ENCODE peak calls at places on chromosomes 6 and 20, in eight cellular contexts. C is MV-4-11, W is PC-9, Z is GM04504, B is iPS DF 6.9, K is T-helper 9 cell, S is fibroblast of mammary gland, D is mucosa of descending colon. A is an unnamed sample.

GRCh38 chr6:73734843-73735453 is 38.9 kb downstream of the CD109 start:
- DNase-seq in C (no peak), W (no peak), Z (no peak), B (no peak), K (no peak), S (no peak), D (no peak), A (no peak)

GRCh38 chr6:40326689-40327404 is 260.3 kb downstream of the LRFN2 start:
- DNase-seq in C (peak; percentile 55), W (no peak), Z (no peak), B (no peak), K (no peak), S (no peak), D (no peak), A (no peak)

GRCh38 chr6:164286021-164286420 is 871.5 kb downstream of the QKI start:
- DNase-seq in C (no peak), W (no peak), Z (no peak), B (no peak), K (no peak), S (peak; percentile 26), D (no peak), A (no peak)

GRCh38 chr6:89692256-89692655 is 53.7 kb upstream of the LYRM2 start:
- DNase-seq in C (no peak), W (no peak), Z (no peak), B (no peak), K (no peak), S (no peak), D (no peak), A (no peak)

GRCh38 chr6:107360476-107360875 is 98.9 kb downstream of the PDSS2 start:
- DNase-seq in C (peak; percentile 24), W (no peak), Z (no peak), B (no peak), K (no peak), S (peak; percentile 44), D (no peak), A (no peak)

GRCh38 chr20:33689973-33690372 is 3.8 kb upstream of the E2F1 start:
- DNase-seq in C (peak; percentile 96), W (no peak), Z (no peak), B (no peak), K (peak; percentile 24), S (peak; percentile 67), D (no peak), A (no peak)

GRCh38 chr6:140344149-140344913 is 969.9 kb upstream of the CITED2 start:
- DNase-seq in C (no peak), W (no peak), Z (peak; percentile 25), B (no peak), K (no peak), S (peak; percentile 43), D (no peak), A (no peak)

GRCh38 chr6:141464490-141464889 is 668.2 kb upstream of the GJE1 start:
- DNase-seq in C (no peak), W (no peak), Z (peak; percentile 50), B (no peak), K (no peak), S (peak; percentile 87), D (no peak), A (no peak)

GRCh38 chr6:124462746-124463145 is 499.5 kb upstream of the RNF217 start:
- DNase-seq in C (no peak), W (no peak), Z (no peak), B (no peak), K (no peak), S (no peak), D (no peak), A (no peak)

GRCh38 chr20:7704021-7704420 is 236.2 kb downstream of the HAO1 start:
- DNase-seq in C (no peak), W (no peak), Z (no peak), B (no peak), K (no peak), S (no peak), D (no peak), A (no peak)

GRCh38 chr6:44029489-44030185 is 97.6 kb downstream of the MRPL14 start:
- DNase-seq in C (no peak), W (no peak), Z (no peak), B (no peak), K (no peak), S (peak; percentile 86), D (no peak), A (no peak)

GRCh38 chr6:27216874-27217273 is 30.6 kb upstream of the PRSS16 start:
- DNase-seq in C (no peak), W (no peak), Z (no peak), B (no peak), K (no peak), S (no peak), D (no peak), A (no peak)

GRCh38 chr6:19599813-19600464 is 237.2 kb upstream of the ID4 start:
- DNase-seq in C (peak; percentile 85), W (no peak), Z (no peak), B (no peak), K (no peak), S (no peak), D (no peak), A (no peak)

GRCh38 chr20:9440891-9441290 is 73.5 kb upstream of the LAMP5 start:
- DNase-seq in C (no peak), W (no peak), Z (no peak), B (no peak), K (no peak), S (no peak), D (no peak), A (no peak)

GRCh38 chr6:80364206-80364605 is 257.7 kb downstream of the BCKDHB start:
- DNase-seq in C (no peak), W (no peak), Z (no peak), B (no peak), K (no peak), S (no peak), D (no peak), A (no peak)

GRCh38 chr6:9977451-9977850 is 437.4 kb downstream of the TFAP2A start:
- DNase-seq in C (no peak), W (no peak), Z (no peak), B (no peak), K (no peak), S (no peak), D (no peak), A (no peak)

GRCh38 chr6:132133734-132134490 is 182.7 kb upstream of the CCN2 start:
- DNase-seq in C (peak; percentile 32), W (no peak), Z (no peak), B (no peak), K (no peak), S (no peak), D (no peak), A (no peak)

GRCh38 chr6:27139753-27140522 is 107.6 kb upstream of the PRSS16 start:
- DNase-seq in C (peak; percentile 77), W (no peak), Z (no peak), B (no peak), K (no peak), S (no peak), D (no peak), A (no peak)

GRCh38 chr6:113829702-113830058 is 27.5 kb upstream of the MARCKS start:
- DNase-seq in C (no peak), W (no peak), Z (no peak), B (no peak), K (no peak), S (peak; percentile 19), D (no peak), A (no peak)

GRCh38 chr6:111552999-111553398 is 52.7 kb downstream of the TRAF3IP2 start:
- DNase-seq in C (no peak), W (no peak), Z (no peak), B (no peak), K (no peak), S (no peak), D (no peak), A (no peak)

GRCh38 chr6:39517763-39518162 is 195.3 kb upstream of the KCNK16 start:
- DNase-seq in C (no peak), W (no peak), Z (no peak), B (no peak), K (no peak), S (no peak), D (no peak), A (no peak)

GRCh38 chr6:13561624-13562267 is 12.7 kb upstream of the SIRT5 start:
- DNase-seq in C (peak; percentile 72), W (no peak), Z (no peak), B (no peak), K (no peak), S (no peak), D (no peak), A (no peak)

GRCh38 chr6:33613146-33613793 is 7.9 kb upstream of the ITPR3 start:
- DNase-seq in C (no peak), W (no peak), Z (no peak), B (no peak), K (no peak), S (peak; percentile 66), D (peak; percentile 11), A (no peak)

GRCh38 chr20:14604143-14604542 is 266.7 kb upstream of the FLRT3 start:
- DNase-seq in C (no peak), W (no peak), Z (no peak), B (no peak), K (no peak), S (no peak), D (no peak), A (no peak)

GRCh38 chr6:19712012-19712688 is 125.0 kb upstream of the ID4 start:
- DNase-seq in C (no peak), W (no peak), Z (no peak), B (no peak), K (no peak), S (no peak), D (no peak), A (no peak)

GRCh38 chr20:62259294-62259565 is 20.9 kb downstream of the OSBPL2 start:
- DNase-seq in C (no peak), W (no peak), Z (no peak), B (no peak), K (no peak), S (no peak), D (no peak), A (no peak)

GRCh38 chr6:139080255-139080920 is 51.8 kb downstream of the ABRACL start:
- DNase-seq in C (peak; percentile 20), W (no peak), Z (no peak), B (no peak), K (no peak), S (no peak), D (no peak), A (no peak)

GRCh38 chr6:53794073-53794719 is 609 bp upstream of the LRRC1 start:
- DNase-seq in C (no peak), W (no peak), Z (peak; percentile 71), B (no peak), K (peak; percentile 40), S (peak; percentile 75), D (peak; percentile 87), A (peak; percentile 37)

GRCh38 chr6:36751091-36751490 is 53.5 kb downstream of the RAB44 start:
- DNase-seq in C (no peak), W (no peak), Z (no peak), B (no peak), K (no peak), S (no peak), D (no peak), A (no peak)

GRCh38 chr6:149354009-149354408 is 36.5 kb downstream of the TAB2 start:
- DNase-seq in C (no peak), W (no peak), Z (no peak), B (no peak), K (no peak), S (no peak), D (no peak), A (no peak)

A was measured in breast epithelium.